ENCODE peak calls at places on chromosomes 13 and 19, in four cellular contexts. W, J, T and G are unnamed samples.

GRCh38 chr13:33106656-33107402 is 90.6 kb downstream of the KL start:
- DNase-seq in T (no peak), W (no peak), J (no peak), G (no peak)

GRCh38 chr13:113458218-113459065 is 5.2 kb upstream of the ADPRHL1 start:
- DNase-seq in J (peak), T (no peak), W (peak), G (no peak)

GRCh38 chr19:4455742-4456565 is 1.6 kb downstream of the UBXN6 start:
- DNase-seq in J (no peak), T (peak), W (peak), G (no peak)

GRCh38 chr19:41957161-41957837 is 1.8 kb downstream of the RABAC1 start:
- DNase-seq in J (no peak), W (no peak), T (no peak), G (no peak)

GRCh38 chr13:22235285-22235949 is 564.5 kb downstream of the FGF9 start:
- DNase-seq in J (no peak), W (no peak), T (no peak), G (no peak)

GRCh38 chr13:51767100-51767499 is 36.9 kb downstream of the DHRS12 start:
- DNase-seq in J (no peak), W (no peak), T (no peak), G (no peak)

GRCh38 chr13:23966691-23967615 is 69.7 kb upstream of the C1QTNF9B start:
- DNase-seq in J (no peak), W (peak), T (no peak), G (no peak)

GRCh38 chr19:50795665-50796073 is 5.5 kb downstream of the ACP4 start:
- DNase-seq in J (no peak), T (no peak), W (no peak), G (no peak)

GRCh38 chr13:100789481-100789880 is 114.9 kb upstream of the TMTC4 start:
- DNase-seq in J (no peak), W (no peak), T (no peak), G (no peak)

GRCh38 chr19:4057913-4058695 is 8.6 kb downstream of the ZBTB7A start:
- DNase-seq in J (no peak), T (peak), W (peak), G (peak)

GRCh38 chr19:34837262-34837661 is 64.2 kb upstream of the ZNF599 start:
- DNase-seq in W (no peak), J (no peak), T (no peak), G (no peak)

GRCh38 chr13:49635599-49636433 is 7.5 kb downstream of the ARL11 start:
- DNase-seq in W (peak), J (no peak), T (no peak), G (no peak)

GRCh38 chr13:80684525-80685017 is 343.6 kb upstream of the SPRY2 start:
- DNase-seq in W (no peak), J (no peak), T (no peak), G (no peak)

GRCh38 chr13:74438911-74439310 is 304.7 kb upstream of the KLF12 start:
- DNase-seq in W (no peak), T (no peak), J (no peak), G (no peak)

GRCh38 chr13:37878496-37878895 is 8.9 kb upstream of the TRPC4 start:
- DNase-seq in J (no peak), T (no peak), W (peak), G (no peak)

DNA sequence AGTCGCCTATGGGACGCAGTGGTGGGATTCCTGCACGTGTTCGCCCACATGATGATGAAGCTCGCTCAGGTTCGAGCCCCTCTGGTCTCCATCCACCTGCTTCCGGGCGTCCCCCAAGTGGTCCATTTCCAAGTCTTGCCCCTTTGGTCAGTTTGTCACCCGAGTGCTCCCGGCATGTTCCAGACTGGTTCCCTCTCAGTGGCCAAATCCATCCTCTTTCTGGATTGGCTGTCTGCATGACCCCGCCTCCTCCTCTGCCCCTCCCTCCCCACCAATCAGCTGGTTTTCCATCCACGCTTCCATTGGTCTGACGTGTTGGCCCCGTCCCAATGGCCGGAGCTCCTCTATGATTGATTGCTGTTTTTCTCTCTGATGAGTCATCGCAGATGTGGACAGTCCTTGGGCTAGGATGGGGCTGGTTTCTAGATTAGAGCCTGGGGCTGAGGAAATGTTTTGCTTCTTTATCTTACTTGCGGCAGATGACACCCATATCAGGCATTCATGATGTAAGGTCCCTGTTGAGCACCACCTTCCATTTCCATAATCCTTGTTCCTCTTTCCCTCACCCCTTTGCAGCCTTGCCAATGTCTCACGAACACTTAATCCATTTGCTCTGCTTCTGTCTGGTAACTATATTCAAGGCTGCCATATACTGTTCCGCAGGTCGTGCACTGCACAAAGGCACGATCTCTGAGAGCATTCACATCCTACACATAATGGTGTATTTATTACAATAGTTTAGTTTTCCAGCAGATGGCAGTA is 73.8 kb downstream of the MAP4K1 start:
- DNase-seq in W (peak), J (peak), T (peak), G (peak)
- TF ChIP-seq CTCF in W (no peak), J (peak), T (peak), G (peak)

GRCh38 chr19:40210919-40211318 is 7.3 kb downstream of the TTC9B start:
- DNase-seq in W (no peak), J (peak), T (no peak), G (no peak)
- TF ChIP-seq CTCF in W (no peak), J (no peak), T (no peak), G (no peak)

GRCh38 chr13:97366172-97366688 is 67.7 kb upstream of the RAP2A start:
- DNase-seq in J (no peak), T (no peak), W (peak), G (no peak)
- TF ChIP-seq CTCF in J (no peak), T (no peak), W (peak), G (no peak)

GRCh38 chr13:99433543-99434075 is 67.7 kb upstream of the TM9SF2 start:
- DNase-seq in J (no peak), T (no peak), W (no peak), G (no peak)
- TF ChIP-seq CTCF in J (no peak), T (no peak), W (no peak), G (no peak)

GRCh38 chr19:40721140-40721486 is 4.2 kb downstream of the ITPKC start:
- DNase-seq in T (no peak), W (no peak), J (no peak), G (no peak)

GRCh38 chr19:40723661-40724254 is 6.8 kb downstream of the ITPKC start:
- DNase-seq in J (no peak), W (no peak), T (no peak), G (no peak)

GRCh38 chr19:40719414-40719894 is 2.5 kb downstream of the ITPKC start:
- DNase-seq in J (no peak), W (no peak), T (no peak), G (no peak)

GRCh38 chr19:40724315-40724714 is 7.4 kb downstream of the ITPKC start:
- DNase-seq in T (no peak), J (no peak), W (no peak), G (no peak)

GRCh38 chr19:40721936-40722661 is 5.2 kb downstream of the ITPKC start:
- DNase-seq in W (no peak), J (no peak), T (peak), G (no peak)
- TF ChIP-seq CTCF in W (no peak), J (no peak), T (no peak), G (no peak)

GRCh38 chr13:66353664-66354063 is 876.5 kb downstream of the PCDH9 start:
- DNase-seq in T (no peak), J (no peak), W (no peak), G (no peak)
- TF ChIP-seq CTCF in T (no peak), J (peak), W (no peak), G (no peak)

DNA sequence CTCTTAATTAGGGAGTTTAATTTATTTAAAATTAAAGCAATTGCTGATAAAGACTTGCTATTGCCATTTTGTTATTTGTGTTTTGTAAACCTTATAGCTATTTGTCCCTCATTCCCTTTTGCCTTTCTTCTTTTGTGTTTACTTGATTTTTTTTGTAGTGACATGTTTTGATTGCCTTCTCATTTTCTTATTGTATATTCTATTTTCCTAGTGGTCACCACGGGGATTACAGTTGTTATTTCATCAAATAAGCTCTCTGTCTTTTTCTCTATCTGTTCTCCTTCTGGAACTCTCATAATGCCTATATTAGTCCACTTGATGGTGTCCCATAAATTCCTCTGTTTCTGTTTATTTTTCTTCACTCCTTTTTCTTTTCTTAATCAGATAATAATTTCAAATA is 64.4 kb upstream of the FRY start:
- DNase-seq in T (no peak), W (no peak), J (no peak), G (no peak)
- TF ChIP-seq CTCF in T (peak), W (no peak), J (no peak), G (peak)

GRCh38 chr19:43224855-43225253 is 19.4 kb upstream of the PSG4 start:
- DNase-seq in J (no peak), W (no peak), T (no peak), G (no peak)

DNA sequence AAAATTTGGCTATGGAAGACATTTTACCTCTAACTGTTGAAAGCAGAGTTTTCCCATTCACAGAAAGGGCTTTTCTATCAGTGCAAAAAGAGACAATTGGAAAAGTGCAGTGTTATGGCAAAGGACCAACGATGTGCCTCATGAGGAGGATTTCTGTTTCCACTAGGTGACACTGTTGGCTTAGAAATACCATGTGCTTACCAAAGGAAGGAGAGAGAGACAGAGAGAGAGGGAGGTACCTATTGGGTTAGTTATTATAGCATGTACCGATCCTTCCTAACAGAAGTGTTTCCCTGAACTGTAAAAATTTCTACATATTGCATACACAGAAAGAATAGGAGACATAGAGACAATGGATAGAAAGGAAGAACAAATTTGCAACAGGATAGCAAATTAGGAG is 23.9 kb upstream of the PSG4 start:
- DNase-seq in W (no peak), T (no peak), J (no peak), G (peak)
- TF ChIP-seq CTCF in W (no peak), T (no peak), J (no peak), G (peak)

DNA sequence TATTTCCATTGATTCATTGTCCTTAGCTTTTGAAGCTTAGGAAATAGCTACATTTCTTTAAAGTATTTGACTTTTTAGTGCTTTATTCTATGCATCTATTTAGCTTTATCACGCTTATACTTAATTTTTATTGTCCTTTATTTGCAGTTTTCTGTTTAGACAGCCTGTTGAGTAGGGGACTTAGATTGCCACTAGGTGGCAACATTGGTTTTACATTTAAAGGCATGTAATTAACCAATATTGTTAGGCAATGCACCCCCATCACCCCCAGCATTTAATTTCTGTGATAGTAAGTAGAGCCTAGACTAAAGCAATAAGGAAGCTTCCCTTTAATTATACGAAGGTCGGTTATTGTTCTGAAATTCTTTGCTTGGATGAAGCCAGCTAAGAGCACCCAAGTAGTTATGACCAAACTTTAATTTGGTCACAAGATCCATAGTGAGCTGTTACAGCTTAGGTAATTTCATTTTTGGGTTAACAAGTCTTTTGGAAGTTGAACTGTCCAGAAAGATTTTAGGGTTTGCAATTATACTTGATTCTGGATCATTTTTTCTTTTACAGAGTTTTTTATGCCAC is 36.5 kb downstream of the B3GLCT start:
- DNase-seq in W (peak), J (no peak), T (peak), G (no peak)
- TF ChIP-seq CTCF in W (peak), J (peak), T (peak), G (peak)

GRCh38 chr13:105984236-105984635 is 551.2 kb downstream of the EFNB2 start:
- DNase-seq in W (no peak), J (no peak), T (no peak), G (peak)

GRCh38 chr13:105979586-105979985 is 555.9 kb downstream of the EFNB2 start:
- DNase-seq in T (peak), W (no peak), J (no peak), G (no peak)

GRCh38 chr13:105979131-105979530 is 556.3 kb downstream of the EFNB2 start:
- DNase-seq in J (no peak), T (peak), W (no peak), G (no peak)

GRCh38 chr13:105982219-105982618 is 553.2 kb downstream of the EFNB2 start:
- DNase-seq in W (no peak), T (no peak), J (no peak), G (no peak)
- TF ChIP-seq CTCF in W (no peak), T (no peak), J (no peak), G (no peak)